ENCODE peak calls at places on chromosome 4, in four cellular contexts. H, W, X and F are unnamed samples.

GRCh38 chr4:60657041-60657440 is 543.1 kb upstream of the ADGRL3 start:
- DNase-seq in W (no peak), X (no peak), H (no peak), F (no peak)

GRCh38 chr4:53920116-53920515 is 144.3 kb downstream of the CHIC2 start:
- DNase-seq in X (peak), W (no peak), H (no peak), F (no peak)

GRCh38 chr4:135050086-135050717 is 848.6 kb upstream of the PABPC4L start:
- DNase-seq in H (no peak), W (no peak), X (no peak), F (no peak)

GRCh38 chr4:73450398-73451004 is 14.5 kb downstream of the AFP start:
- DNase-seq in W (no peak), H (no peak), X (no peak), F (peak)

GRCh38 chr4:3217771-3218170 is 31.2 kb upstream of the MSANTD1 start:
- DNase-seq in W (no peak), X (peak), H (no peak), F (peak)

GRCh38 chr4:127698789-127699200 is 31.4 kb upstream of the SLC25A31 start:
- DNase-seq in H (peak), X (no peak), W (no peak), F (no peak)

GRCh38 chr4:113905301-113905700 is 74.1 kb downstream of the ARSJ start:
- DNase-seq in W (no peak), X (no peak), H (no peak), F (no peak)

GRCh38 chr4:67035501-67035900 is 509.8 kb downstream of the CENPC start:
- DNase-seq in X (no peak), H (no peak), W (no peak), F (no peak)

GRCh38 chr4:11801466-11802446 is 373.1 kb upstream of the HS3ST1 start:
- DNase-seq in H (no peak), W (no peak), X (no peak), F (no peak)

GRCh38 chr4:182975806-182976205 is 58.6 kb upstream of the DCTD start:
- DNase-seq in H (peak), X (no peak), W (no peak), F (no peak)

GRCh38 chr4:137635108-137635507 is 102.8 kb upstream of the PCDH18 start:
- DNase-seq in H (no peak), X (no peak), W (no peak), F (no peak)

GRCh38 chr4:128811571-128812359 is 2.3 kb downstream of the JADE1 start:
- DNase-seq in W (peak), X (peak), H (peak), F (peak)

GRCh38 chr4:2858451-2859217 is 15.0 kb downstream of the ADD1 start:
- DNase-seq in W (no peak), H (no peak), X (no peak), F (no peak)

GRCh38 chr4:108988514-108989195 is 225.8 kb upstream of the ETNPPL start:
- DNase-seq in H (no peak), X (no peak), W (no peak), F (no peak)

GRCh38 chr4:24094726-24095125 is 204.9 kb upstream of the PPARGC1A start:
- DNase-seq in X (no peak), H (no peak), W (no peak), F (no peak)

GRCh38 chr4:158856852-158857251 is 88.0 kb downstream of the FNIP2 start:
- DNase-seq in X (no peak), W (peak), H (peak), F (no peak)
- TF ChIP-seq CTCF in X (peak), W (peak), H (peak), F (peak)

GRCh38 chr4:158710814-158711213 is 12.4 kb downstream of the PPID start:
- DNase-seq in X (no peak), H (no peak), W (no peak), F (no peak)
- TF ChIP-seq CTCF in X (no peak), H (no peak), W (no peak), F (peak)

GRCh38 chr4:77859256-77859655 is 3.4 kb upstream of the MRPL1 start:
- DNase-seq in W (no peak), X (no peak), H (no peak), F (no peak)

GRCh38 chr4:77861500-77861899 is 1.1 kb upstream of the MRPL1 start:
- DNase-seq in W (peak), H (peak), X (no peak), F (no peak)

GRCh38 chr4:77865259-77865658 is 2.6 kb downstream of the MRPL1 start:
- DNase-seq in H (no peak), W (no peak), X (no peak), F (no peak)

GRCh38 chr4:77862478-77863216 is at the start of gene MRPL1:
- DNase-seq in W (peak), X (peak), H (peak), F (no peak)
- TF ChIP-seq CTCF in W (peak), X (no peak), H (no peak), F (peak)

GRCh38 chr4:55827582-55827981 is 8.0 kb downstream of the EXOC1L start:
- DNase-seq in X (no peak), W (no peak), H (no peak), F (no peak)
- TF ChIP-seq CTCF in X (no peak), W (no peak), H (no peak), F (no peak)

GRCh38 chr4:41215155-41215554 is 813 bp upstream of the APBB2 start:
- DNase-seq in W (no peak), H (no peak), X (no peak), F (no peak)

GRCh38 chr4:41209901-41210300 is 4.4 kb downstream of the APBB2 start:
- DNase-seq in H (no peak), W (no peak), X (no peak), F (no peak)

GRCh38 chr4:41213563-41214157 is 682 bp downstream of the APBB2 start:
- DNase-seq in X (peak), W (peak), H (peak), F (no peak)

GRCh38 chr4:41214158-41215146 is at the start of gene APBB2:
- DNase-seq in W (peak), H (peak), X (peak), F (peak)

DNA sequence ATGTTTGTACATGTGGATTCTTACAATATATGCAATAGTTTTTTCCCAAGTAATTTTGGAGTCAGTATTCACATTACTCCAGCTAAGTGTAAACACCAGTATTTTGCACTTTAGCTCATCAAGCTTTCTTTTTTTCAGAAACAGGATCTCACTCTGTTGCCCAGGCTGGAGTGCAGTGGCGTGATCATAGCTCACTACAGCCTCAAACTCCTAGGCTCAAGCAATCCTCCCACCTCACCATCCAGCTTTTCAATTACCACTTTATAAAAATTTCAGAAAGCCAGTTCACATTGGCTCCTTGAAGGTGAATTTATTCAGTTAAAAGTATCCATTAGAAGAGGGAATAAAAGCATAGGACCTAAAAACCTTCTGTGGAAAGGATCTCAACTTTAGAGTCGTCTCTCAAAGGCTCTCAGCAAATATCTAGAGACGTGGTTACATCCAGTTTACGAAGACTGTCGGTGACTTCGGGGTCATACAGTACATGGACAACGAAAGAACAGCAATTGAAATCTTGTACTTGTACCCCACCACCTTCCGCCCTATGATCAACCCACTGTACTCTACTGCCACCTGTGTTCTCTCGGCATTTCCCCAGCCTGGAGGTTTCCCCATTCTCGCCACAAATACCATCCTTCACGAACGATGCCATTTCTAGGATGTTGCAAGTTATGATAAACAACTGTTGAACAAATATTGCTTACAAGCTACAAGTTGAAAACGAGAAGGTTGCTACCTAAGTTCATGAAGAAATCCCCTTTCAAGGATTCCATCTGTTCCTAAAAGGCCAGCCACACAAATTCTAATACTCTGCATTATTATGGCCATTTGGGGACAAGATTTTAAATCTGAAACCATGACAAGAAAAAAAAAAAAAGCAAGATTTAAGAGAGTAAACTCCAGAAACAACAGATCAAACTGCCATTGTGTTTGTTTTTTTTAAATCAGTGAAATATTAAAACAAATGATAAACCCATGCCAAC is 1.8 kb downstream of the APBB2 start:
- DNase-seq in X (no peak), H (peak), W (peak), F (no peak)
- TF ChIP-seq CTCF in X (peak), H (peak), W (peak), F (peak)

GRCh38 chr4:77695769-77696168 is 90.1 kb downstream of the CXCL13 start:
- DNase-seq in X (no peak), W (no peak), H (no peak), F (no peak)

GRCh38 chr4:77697860-77698599 is 92.4 kb downstream of the CXCL13 start:
- DNase-seq in X (no peak), W (peak), H (peak), F (no peak)

GRCh38 chr4:77701111-77701510 is 95.5 kb downstream of the CXCL13 start:
- DNase-seq in H (no peak), W (no peak), X (no peak), F (no peak)

DNA sequence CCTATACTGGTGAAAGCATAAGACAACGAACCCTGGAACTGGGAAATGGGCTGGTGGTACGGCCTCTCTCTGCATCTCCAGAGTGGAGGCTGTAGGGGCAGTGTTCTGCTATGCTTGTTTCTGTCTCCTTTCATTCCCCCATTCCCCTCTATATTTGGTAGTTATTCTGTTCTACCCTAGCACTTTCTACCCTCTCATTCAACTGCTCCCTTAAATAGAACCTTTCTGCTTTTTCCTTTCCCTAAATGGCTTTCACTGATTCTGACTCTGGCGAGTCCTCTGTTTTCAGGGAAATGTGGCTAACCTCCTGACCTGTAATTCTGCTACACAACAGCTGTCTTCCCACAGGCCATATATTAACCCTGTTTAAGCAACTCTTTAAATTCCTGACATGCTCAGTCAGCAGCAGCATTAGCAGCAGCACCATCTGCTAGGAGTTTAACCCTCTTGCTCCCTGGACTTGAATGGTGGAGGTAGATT is 94.2 kb downstream of the CXCL13 start:
- DNase-seq in W (peak), X (no peak), H (no peak), F (no peak)
- TF ChIP-seq CTCF in W (peak), X (no peak), H (no peak), F (peak)

DNA sequence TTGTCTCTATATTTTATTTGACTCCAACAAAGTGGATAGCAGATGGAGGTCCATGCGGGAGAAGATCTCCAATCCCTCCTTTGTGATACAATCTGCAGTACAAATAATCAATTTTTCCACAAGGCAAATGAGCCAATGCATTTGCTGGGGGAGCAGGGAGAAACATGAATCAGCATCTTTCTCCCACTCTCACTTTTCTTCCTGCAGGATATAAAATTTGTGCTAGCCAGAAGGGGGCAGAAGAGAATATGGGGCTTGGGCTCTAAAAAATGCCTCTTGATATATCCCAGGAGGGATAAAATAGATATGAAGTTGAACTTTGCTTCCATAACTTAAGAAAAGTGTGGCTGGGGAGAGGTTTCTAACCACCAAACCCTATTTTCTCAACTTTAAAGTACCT is 38.3 kb upstream of the CWH43 start:
- DNase-seq in H (no peak), X (no peak), W (no peak), F (no peak)
- TF ChIP-seq CTCF in H (no peak), X (no peak), W (peak), F (no peak)

GRCh38 chr4:150960079-150960478 is 55.0 kb downstream of the LRBA start:
- DNase-seq in W (no peak), H (no peak), X (no peak), F (no peak)
- TF ChIP-seq CTCF in W (peak), H (no peak), X (peak), F (peak)

GRCh38 chr4:48943387-48943786 is 36.8 kb upstream of the OCIAD2 start:
- DNase-seq in H (no peak), W (peak), X (no peak), F (no peak)

GRCh38 chr4:48945981-48946380 is 39.4 kb upstream of the OCIAD2 start:
- DNase-seq in X (no peak), W (no peak), H (no peak), F (no peak)

GRCh38 chr4:48949086-48949485 is 37.0 kb upstream of the CWH43 start:
- DNase-seq in H (no peak), X (no peak), W (no peak), F (no peak)

GRCh38 chr4:48944252-48944651 is 37.7 kb upstream of the OCIAD2 start:
- DNase-seq in X (no peak), H (no peak), W (no peak), F (no peak)

GRCh38 chr4:48944659-48945290 is 38.2 kb upstream of the OCIAD2 start:
- DNase-seq in H (peak), X (no peak), W (peak), F (no peak)
- TF ChIP-seq CTCF in H (peak), X (peak), W (peak), F (peak)

DNA sequence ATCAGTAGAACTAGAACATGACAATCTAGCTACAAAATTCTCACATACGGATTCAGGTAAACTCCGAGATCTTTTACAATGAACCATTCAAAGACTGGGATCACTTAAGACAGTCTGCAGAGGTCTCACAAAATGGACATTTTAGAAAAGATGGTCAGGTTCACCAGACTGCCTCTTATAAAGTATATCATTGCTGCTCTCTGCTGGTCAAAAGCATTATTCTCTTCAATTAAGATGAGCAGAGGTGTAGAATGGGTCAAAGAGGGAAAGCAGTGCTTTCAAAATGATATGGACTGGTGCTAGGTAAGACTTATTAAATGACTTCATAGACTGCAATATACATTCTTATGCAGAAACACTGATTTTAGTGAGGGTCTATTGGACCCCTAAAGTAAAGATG is 434.7 kb downstream of the PACRGL start:
- DNase-seq in W (no peak), H (peak), X (no peak), F (no peak)
- TF ChIP-seq CTCF in W (peak), H (peak), X (no peak), F (peak)